ENCODE peak calls at places on chromosomes 4 and X, in four cellular contexts. One of them, this sample, is unnamed.

GRCh38 chrX:12052109-12052508 is 86.2 kb upstream of the FRMPD4 start:
- DNase-seq in pancreas: no peak
- DNase-seq in naive thymus-derived CD4-positive, alpha-beta T cell: no peak
- DNase-seq in fibroblast of lung: no peak
- DNase-seq in this sample: no peak

GRCh38 chr4:133058701-133059100 is 90.4 kb upstream of the PCDH10 start:
- DNase-seq in fibroblast of lung: peak; percentile 1
- DNase-seq in naive thymus-derived CD4-positive, alpha-beta T cell: no peak
- DNase-seq in pancreas: no peak
- DNase-seq in this sample: no peak

GRCh38 chr4:99629962-99630554 is 27.6 kb downstream of the C4orf54 start:
- DNase-seq in fibroblast of lung: no peak
- DNase-seq in pancreas: no peak
- DNase-seq in naive thymus-derived CD4-positive, alpha-beta T cell: no peak
- DNase-seq in this sample: no peak

GRCh38 chr4:1872918-1873269 is 1.7 kb downstream of the NSD2 start:
- DNase-seq in fibroblast of lung: peak; percentile 82
- DNase-seq in pancreas: no peak
- DNase-seq in naive thymus-derived CD4-positive, alpha-beta T cell: peak; percentile 44
- DNase-seq in this sample: no peak

GRCh38 chr4:4327652-4328121 is 37.6 kb downstream of the ZBTB49 start:
- DNase-seq in fibroblast of lung: no peak
- DNase-seq in pancreas: no peak
- DNase-seq in naive thymus-derived CD4-positive, alpha-beta T cell: no peak
- DNase-seq in this sample: no peak

GRCh38 chrX:15913161-15913560 is 58.5 kb upstream of the AP1S2 start:
- DNase-seq in fibroblast of lung: no peak
- DNase-seq in naive thymus-derived CD4-positive, alpha-beta T cell: no peak
- DNase-seq in pancreas: no peak
- DNase-seq in this sample: no peak

GRCh38 chr4:3010998-3011397 is 47.6 kb downstream of the GRK4 start:
- DNase-seq in pancreas: no peak
- DNase-seq in naive thymus-derived CD4-positive, alpha-beta T cell: no peak
- DNase-seq in fibroblast of lung: peak; percentile 75
- DNase-seq in this sample: no peak

GRCh38 chrX:15816886-15817285 is 26.6 kb downstream of the ZRSR2 start:
- DNase-seq in fibroblast of lung: peak; percentile 48
- DNase-seq in pancreas: no peak
- DNase-seq in naive thymus-derived CD4-positive, alpha-beta T cell: peak; percentile 39
- DNase-seq in this sample: no peak

GRCh38 chr4:19381068-19381467 is 870.6 kb upstream of the SLIT2 start:
- DNase-seq in fibroblast of lung: peak; percentile 74
- DNase-seq in pancreas: no peak
- DNase-seq in naive thymus-derived CD4-positive, alpha-beta T cell: no peak
- DNase-seq in this sample: no peak

GRCh38 chr4:6340446-6341015 is 70.9 kb downstream of the WFS1 start:
- DNase-seq in naive thymus-derived CD4-positive, alpha-beta T cell: no peak
- DNase-seq in fibroblast of lung: no peak
- DNase-seq in pancreas: no peak
- DNase-seq in this sample: no peak

GRCh38 chrX:103554687-103555417 is 30.5 kb upstream of the TCEAL4 start:
- DNase-seq in fibroblast of lung: peak; percentile 54
- DNase-seq in pancreas: peak; percentile 2
- DNase-seq in naive thymus-derived CD4-positive, alpha-beta T cell: peak; percentile 47
- DNase-seq in this sample: peak; percentile 23

GRCh38 chr4:1993169-1993516 is 15.6 kb downstream of the NELFA start:
- DNase-seq in naive thymus-derived CD4-positive, alpha-beta T cell: no peak
- DNase-seq in pancreas: no peak
- DNase-seq in fibroblast of lung: no peak
- DNase-seq in this sample: no peak

GRCh38 chr4:82217986-82218715 is 155.6 kb downstream of the HNRNPD start:
- DNase-seq in naive thymus-derived CD4-positive, alpha-beta T cell: no peak
- DNase-seq in fibroblast of lung: no peak
- DNase-seq in pancreas: no peak
- DNase-seq in this sample: peak; percentile 11

GRCh38 chr4:118270492-118270891 is 82.3 kb downstream of the PRSS12 start:
- DNase-seq in fibroblast of lung: peak; percentile 39
- DNase-seq in naive thymus-derived CD4-positive, alpha-beta T cell: no peak
- DNase-seq in pancreas: no peak
- DNase-seq in this sample: no peak

GRCh38 chrX:149074429-149074828 is 430.7 kb downstream of the IDS start:
- DNase-seq in naive thymus-derived CD4-positive, alpha-beta T cell: no peak
- DNase-seq in pancreas: no peak
- DNase-seq in fibroblast of lung: peak; percentile 9
- DNase-seq in this sample: no peak

GRCh38 chr4:165873298-165874071 is 448 bp downstream of the TLL1 start:
- DNase-seq in pancreas: peak; percentile 33
- DNase-seq in fibroblast of lung: peak; percentile 35
- DNase-seq in naive thymus-derived CD4-positive, alpha-beta T cell: no peak
- DNase-seq in this sample: peak; percentile 30

GRCh38 chrX:18036394-18036793 is 175.3 kb upstream of the RAI2 start:
- DNase-seq in naive thymus-derived CD4-positive, alpha-beta T cell: no peak
- DNase-seq in fibroblast of lung: no peak
- DNase-seq in pancreas: no peak
- DNase-seq in this sample: no peak

GRCh38 chr4:177107288-177107901 is 202.3 kb upstream of the NEIL3 start:
- DNase-seq in naive thymus-derived CD4-positive, alpha-beta T cell: no peak
- DNase-seq in fibroblast of lung: peak; percentile 40
- DNase-seq in pancreas: no peak
- DNase-seq in this sample: no peak

GRCh38 chrX:141341341-141341740 is 99.0 kb upstream of the SPANXC start:
- DNase-seq in pancreas: no peak
- DNase-seq in naive thymus-derived CD4-positive, alpha-beta T cell: no peak
- DNase-seq in fibroblast of lung: peak; percentile 88
- DNase-seq in this sample: no peak

GRCh38 chr4:7784131-7784870 is 155.4 kb downstream of the AFAP1 start:
- DNase-seq in pancreas: no peak
- DNase-seq in fibroblast of lung: no peak
- DNase-seq in naive thymus-derived CD4-positive, alpha-beta T cell: no peak
- DNase-seq in this sample: no peak

GRCh38 chr4:47270226-47270888 is 193.1 kb downstream of the COMMD8 start:
- DNase-seq in naive thymus-derived CD4-positive, alpha-beta T cell: no peak
- DNase-seq in pancreas: no peak
- DNase-seq in fibroblast of lung: no peak
- DNase-seq in this sample: no peak

GRCh38 chr4:180949825-180950224 is 1293.4 kb upstream of the TENM3 start:
- DNase-seq in fibroblast of lung: peak; percentile 12
- DNase-seq in pancreas: no peak
- DNase-seq in naive thymus-derived CD4-positive, alpha-beta T cell: no peak
- DNase-seq in this sample: no peak

GRCh38 chr4:93791570-93792195 is 36.9 kb upstream of the ATOH1 start:
- DNase-seq in pancreas: peak; percentile 28
- DNase-seq in naive thymus-derived CD4-positive, alpha-beta T cell: peak; percentile 22
- DNase-seq in fibroblast of lung: peak; percentile 23
- DNase-seq in this sample: peak; percentile 72

GRCh38 chr4:98967916-98968315 is 27.6 kb upstream of the METAP1 start:
- DNase-seq in naive thymus-derived CD4-positive, alpha-beta T cell: no peak
- DNase-seq in pancreas: no peak
- DNase-seq in fibroblast of lung: no peak
- DNase-seq in this sample: no peak

GRCh38 chr4:4480685-4481393 is 61.0 kb downstream of the STX18 start:
- DNase-seq in pancreas: no peak
- DNase-seq in fibroblast of lung: peak; percentile 33
- DNase-seq in naive thymus-derived CD4-positive, alpha-beta T cell: no peak
- DNase-seq in this sample: peak; percentile 54

GRCh38 chr4:10879411-10880110 is 195.0 kb upstream of the CLNK start:
- DNase-seq in pancreas: no peak
- DNase-seq in fibroblast of lung: peak; percentile 60
- DNase-seq in naive thymus-derived CD4-positive, alpha-beta T cell: no peak
- DNase-seq in this sample: no peak

GRCh38 chr4:185587444-185588161 is 52.3 kb upstream of the PDLIM3 start:
- DNase-seq in naive thymus-derived CD4-positive, alpha-beta T cell: peak; percentile 34
- DNase-seq in fibroblast of lung: no peak
- DNase-seq in pancreas: no peak
- DNase-seq in this sample: no peak

DNA sequence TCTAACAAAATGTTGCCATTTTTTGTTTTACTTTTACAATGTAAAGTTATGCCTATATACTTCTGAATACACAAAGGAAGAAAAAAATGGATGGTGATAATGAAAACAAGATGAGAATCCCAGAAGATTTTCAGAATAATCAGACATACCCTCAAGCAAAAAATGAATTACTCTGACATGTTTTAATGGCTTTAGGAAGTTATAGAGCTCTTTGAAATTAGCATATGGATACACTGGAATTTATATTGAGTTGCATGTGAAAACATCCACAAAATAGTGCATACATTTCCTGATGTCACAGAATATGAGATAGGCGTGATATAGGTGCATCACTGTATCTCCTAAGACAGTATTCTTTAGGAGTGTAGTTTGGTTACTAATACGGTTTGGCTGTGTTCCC is 351.3 kb downstream of the SLC7A11 start:
- DNase-seq in pancreas: no peak
- DNase-seq in naive thymus-derived CD4-positive, alpha-beta T cell: no peak
- DNase-seq in fibroblast of lung: no peak
- DNase-seq in this sample: no peak
- H3K4me3 ChIP-seq in pancreas: no peak overlapping the region
- H3K4me3 ChIP-seq in naive thymus-derived CD4-positive, alpha-beta T cell: no peak overlapping the region
- H3K4me3 ChIP-seq in fibroblast of lung: no peak overlapping the region
- H3K4me3 ChIP-seq in this sample: no peak overlapping the region

GRCh38 chrX:53312946-53313745 is 31.8 kb upstream of the IQSEC2 start:
- DNase-seq in naive thymus-derived CD4-positive, alpha-beta T cell: peak; percentile 51
- DNase-seq in fibroblast of lung: peak; percentile 62
- DNase-seq in pancreas: peak; percentile 20
- DNase-seq in this sample: peak; percentile 84

GRCh38 chrX:53316860-53317237 is 35.5 kb upstream of the IQSEC2 start:
- DNase-seq in pancreas: no peak
- DNase-seq in fibroblast of lung: no peak
- DNase-seq in naive thymus-derived CD4-positive, alpha-beta T cell: no peak
- DNase-seq in this sample: no peak

GRCh38 chrX:53317365-53318069 is 36.1 kb upstream of the IQSEC2 start:
- DNase-seq in fibroblast of lung: peak; percentile 36
- DNase-seq in pancreas: peak; percentile 35
- DNase-seq in naive thymus-derived CD4-positive, alpha-beta T cell: peak; percentile 70
- DNase-seq in this sample: peak; percentile 75

GRCh38 chrX:53316121-53316859 is 34.9 kb upstream of the IQSEC2 start:
- DNase-seq in fibroblast of lung: no peak
- DNase-seq in naive thymus-derived CD4-positive, alpha-beta T cell: no peak
- DNase-seq in pancreas: no peak
- DNase-seq in this sample: no peak

DNA sequence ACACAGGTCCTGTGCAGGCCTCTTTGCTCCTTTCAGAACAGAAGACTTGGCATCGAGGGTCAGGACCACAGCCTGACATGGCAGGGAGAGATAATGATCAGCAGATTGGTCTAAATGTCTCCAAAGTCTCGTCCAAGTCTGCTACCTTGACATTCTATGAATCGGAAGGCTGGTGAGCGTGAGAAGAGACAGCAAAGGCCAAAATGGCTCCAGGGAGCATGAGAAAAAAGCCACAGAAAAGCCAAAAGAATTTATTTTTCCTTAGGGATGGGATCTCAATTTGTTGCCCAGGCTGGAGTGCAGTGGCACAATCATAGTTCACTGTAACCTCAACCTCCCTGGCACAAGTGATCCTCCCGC is 32.3 kb upstream of the IQSEC2 start:
- DNase-seq in pancreas: no peak
- DNase-seq in naive thymus-derived CD4-positive, alpha-beta T cell: no peak
- DNase-seq in fibroblast of lung: no peak
- DNase-seq in this sample: no peak
- H3K27ac ChIP-seq in pancreas: no peak overlapping the region
- H3K27ac ChIP-seq in naive thymus-derived CD4-positive, alpha-beta T cell: no peak overlapping the region
- H3K27ac ChIP-seq in fibroblast of lung: no peak overlapping the region
- H3K27ac ChIP-seq in this sample: no peak overlapping the region

DNA sequence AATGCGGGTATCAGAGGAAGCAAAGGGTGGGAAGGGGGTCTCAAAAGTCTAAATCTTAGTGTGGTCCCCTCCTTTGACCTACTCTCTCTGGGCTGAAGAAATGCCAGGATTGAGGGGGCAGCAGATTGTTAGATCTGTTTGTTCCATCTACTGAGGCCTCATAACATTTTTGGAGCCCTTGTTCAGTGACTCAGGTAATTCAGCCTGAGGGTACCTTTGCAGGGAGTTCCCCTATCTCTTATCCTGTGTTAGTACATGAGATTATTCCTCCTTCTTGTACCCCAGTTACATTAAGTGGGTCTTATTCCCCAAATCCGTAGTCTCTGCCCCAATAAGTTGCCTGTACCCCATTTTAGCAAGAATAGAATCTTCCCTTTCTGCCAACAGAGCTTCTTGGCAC is 79.0 kb downstream of the RTL9 start:
- DNase-seq in fibroblast of lung: no peak
- DNase-seq in pancreas: no peak
- DNase-seq in naive thymus-derived CD4-positive, alpha-beta T cell: no peak
- DNase-seq in this sample: no peak
- H3K27me3 ChIP-seq in fibroblast of lung: no peaks in the 10 kb centered on the region
- H3K27me3 ChIP-seq in pancreas: no peaks in the 10 kb centered on the region
- H3K27me3 ChIP-seq in naive thymus-derived CD4-positive, alpha-beta T cell: no peaks in the 10 kb centered on the region
- H3K27me3 ChIP-seq in this sample: peaks cover 63% of the 10 kb centered on the region

GRCh38 chr4:40672528-40673522 is 43.2 kb upstream of the RBM47 start:
- DNase-seq in pancreas: no peak
- DNase-seq in naive thymus-derived CD4-positive, alpha-beta T cell: peak; percentile 40
- DNase-seq in fibroblast of lung: peak; percentile 100
- DNase-seq in this sample: no peak
- H3K4me3 ChIP-seq in pancreas: no peak overlapping the region
- H3K4me3 ChIP-seq in naive thymus-derived CD4-positive, alpha-beta T cell: no peak overlapping the region
- H3K4me3 ChIP-seq in fibroblast of lung: no peak overlapping the region
- H3K4me3 ChIP-seq in this sample: no peak overlapping the region

GRCh38 chr4:38730493-38730829 is 52.3 kb downstream of the TLR10 start:
- DNase-seq in pancreas: no peak
- DNase-seq in fibroblast of lung: no peak
- DNase-seq in naive thymus-derived CD4-positive, alpha-beta T cell: no peak
- DNase-seq in this sample: no peak

GRCh38 chr4:38724507-38724808 is 58.3 kb downstream of the TLR10 start:
- DNase-seq in pancreas: no peak
- DNase-seq in naive thymus-derived CD4-positive, alpha-beta T cell: no peak
- DNase-seq in fibroblast of lung: no peak
- DNase-seq in this sample: no peak

GRCh38 chr4:38723726-38724506 is 58.9 kb downstream of the TLR10 start:
- DNase-seq in fibroblast of lung: peak; percentile 53
- DNase-seq in pancreas: no peak
- DNase-seq in naive thymus-derived CD4-positive, alpha-beta T cell: no peak
- DNase-seq in this sample: no peak

GRCh38 chr4:38730830-38731646 is 51.8 kb downstream of the TLR10 start:
- DNase-seq in pancreas: peak; percentile 52
- DNase-seq in fibroblast of lung: peak; percentile 96
- DNase-seq in naive thymus-derived CD4-positive, alpha-beta T cell: peak; percentile 81
- DNase-seq in this sample: peak; percentile 80

DNA sequence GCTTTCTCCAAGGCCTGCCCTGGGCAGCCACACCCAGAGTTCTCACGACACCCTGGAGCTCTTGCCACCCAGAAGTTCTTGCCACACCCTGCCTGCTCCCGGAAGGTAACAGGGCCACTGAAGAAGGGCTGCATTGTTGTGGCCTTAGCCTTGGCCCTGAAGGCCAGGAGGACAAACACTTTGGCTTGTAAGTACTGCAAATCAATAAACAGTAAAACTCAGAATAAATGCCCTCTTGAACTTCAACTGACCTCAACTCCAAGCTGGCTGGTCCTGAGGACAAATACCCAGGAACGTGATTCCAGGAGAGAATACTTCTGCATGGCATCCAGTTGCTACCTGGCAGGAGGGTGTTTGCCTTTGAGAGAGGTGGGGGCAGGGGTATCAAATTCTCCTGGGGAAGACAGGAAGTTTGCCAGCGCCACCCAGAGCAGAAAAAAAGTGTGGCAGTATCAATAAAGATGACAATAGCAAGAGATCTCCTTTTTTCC is 54.1 kb downstream of the TLR10 start:
- DNase-seq in naive thymus-derived CD4-positive, alpha-beta T cell: no peak
- DNase-seq in pancreas: peak; percentile 23
- DNase-seq in fibroblast of lung: no peak
- DNase-seq in this sample: no peak
- H3K27ac ChIP-seq in naive thymus-derived CD4-positive, alpha-beta T cell: no peak overlapping the region
- H3K27ac ChIP-seq in pancreas: no peak overlapping the region
- H3K27ac ChIP-seq in fibroblast of lung: no peak overlapping the region
- H3K27ac ChIP-seq in this sample: no peak overlapping the region

GRCh38 chr4:89469512-89469911 is 161.9 kb upstream of the GPRIN3 start:
- DNase-seq in fibroblast of lung: no peak
- DNase-seq in pancreas: no peak
- DNase-seq in naive thymus-derived CD4-positive, alpha-beta T cell: no peak
- DNase-seq in this sample: no peak
- H3K27me3 ChIP-seq in fibroblast of lung: no peaks in the 10 kb centered on the region
- H3K27me3 ChIP-seq in pancreas: no peaks in the 10 kb centered on the region
- H3K27me3 ChIP-seq in naive thymus-derived CD4-positive, alpha-beta T cell: no peaks in the 10 kb centered on the region
- H3K27me3 ChIP-seq in this sample: no peaks in the 10 kb centered on the region

This sample was measured in dorsolateral prefrontal cortex.